ENCODE peak calls at places on chromosomes 7 and 10, in nine cellular contexts. J is A549; H is HL-60; R is CD8-positive, alpha-beta T cell; C is AG09309; N is adrenal gland; O is AG04449; V is heart right ventricle; E is dorsolateral prefrontal cortex. G is an unnamed sample.

GRCh38 chr7:52799817-52800216 is 235.6 kb upstream of the POM121L12 start:
- DNase-seq in J (no peak), H (no peak), R (no peak), C (no peak), N (no peak), O (no peak), V (no peak), E (no peak), G (no peak)

GRCh38 chr7:96689414-96689813 is 20.2 kb downstream of the SEM1 start:
- DNase-seq in J (no peak), H (no peak), R (no peak), C (no peak), N (no peak), O (no peak), V (no peak), E (no peak), G (no peak)

GRCh38 chr7:55517191-55517633 is 55.1 kb downstream of the VOPP1 start:
- DNase-seq in J (no peak), H (no peak), R (peak), C (no peak), N (no peak), O (no peak), V (no peak), E (no peak), G (no peak)

GRCh38 chr7:156642306-156643045 is 1.9 kb downstream of the RNF32 start:
- DNase-seq in J (no peak), H (no peak), R (no peak), C (no peak), N (no peak), O (no peak), V (no peak), E (no peak), G (no peak)

GRCh38 chr7:90661290-90662151 is 65.4 kb downstream of the CDK14 start:
- DNase-seq in J (no peak), H (no peak), R (no peak), C (no peak), N (no peak), O (no peak), V (no peak), E (no peak), G (peak)

GRCh38 chr7:47358357-47358756 is 223.6 kb downstream of the TNS3 start:
- DNase-seq in J (no peak), H (no peak), R (no peak), C (no peak), N (no peak), O (no peak), V (no peak), E (no peak), G (no peak)

GRCh38 chr7:155856656-155857055 is 44.4 kb upstream of the SHH start:
- DNase-seq in J (no peak), H (no peak), R (no peak), C (no peak), N (no peak), O (no peak), V (no peak), E (no peak), G (no peak)

GRCh38 chr10:108244443-108245228 is 1080.1 kb upstream of the SORCS1 start:
- DNase-seq in J (no peak), H (no peak), R (no peak), C (no peak), N (no peak), O (no peak), V (no peak), E (no peak), G (no peak)

GRCh38 chr7:151631149-151631967 is 111.7 kb upstream of the RHEB start:
- DNase-seq in J (peak), H (no peak), R (no peak), C (no peak), N (peak), O (no peak), V (no peak), E (no peak), G (no peak)

GRCh38 chr10:90635111-90635798 is 222.6 kb downstream of the HTR7 start:
- DNase-seq in J (no peak), H (no peak), R (no peak), C (no peak), N (no peak), O (no peak), V (no peak), E (no peak), G (peak)

GRCh38 chr7:38973760-38974159 is 3.9 kb upstream of the POU6F2 start:
- DNase-seq in J (no peak), H (no peak), R (no peak), C (no peak), N (no peak), O (no peak), V (no peak), E (no peak), G (no peak)

GRCh38 chr10:97378933-97379921 is 21.9 kb downstream of the RRP12 start:
- DNase-seq in J (no peak), H (no peak), R (no peak), C (no peak), N (no peak), O (no peak), V (no peak), E (no peak), G (no peak)

GRCh38 chr7:35329026-35329425 is 75.1 kb upstream of the TBX20 start:
- DNase-seq in J (no peak), H (no peak), R (no peak), C (no peak), N (no peak), O (no peak), V (no peak), E (no peak), G (no peak)

GRCh38 chr7:129074994-129075393 is 20.1 kb upstream of the TNPO3 start:
- DNase-seq in J (no peak), H (no peak), R (no peak), C (no peak), N (no peak), O (no peak), V (no peak), E (no peak), G (no peak)

GRCh38 chr7:130254555-130254954 is 12.1 kb upstream of the CPA2 start:
- DNase-seq in J (no peak), H (no peak), R (no peak), C (no peak), N (no peak), O (no peak), V (no peak), E (no peak), G (no peak)

GRCh38 chr10:47438857-47439474 is 44.9 kb downstream of the ANXA8 start:
- DNase-seq in J (peak), H (peak), R (no peak), C (peak), N (peak), O (peak), V (no peak), E (no peak), G (peak)

GRCh38 chr10:101492205-101492604 is 95.9 kb downstream of the POLL start:
- DNase-seq in J (no peak), H (no peak), R (no peak), C (no peak), N (no peak), O (no peak), V (no peak), E (no peak), G (no peak)

GRCh38 chr7:98133181-98133580 is 26.5 kb downstream of the LMTK2 start:
- DNase-seq in J (no peak), H (peak), R (no peak), C (no peak), N (no peak), O (no peak), V (no peak), E (no peak), G (no peak)

GRCh38 chr7:25025218-25025671 is 45.3 kb upstream of the OSBPL3 start:
- DNase-seq in J (no peak), H (no peak), R (no peak), C (peak), N (no peak), O (peak), V (no peak), E (no peak), G (peak)

GRCh38 chr10:120971671-120972070 is 120.5 kb downstream of the WDR11 start:
- DNase-seq in J (no peak), H (no peak), R (no peak), C (no peak), N (no peak), O (no peak), V (no peak), E (no peak), G (no peak)

GRCh38 chr10:122669842-122670241 is 29.8 kb downstream of the C10orf120 start:
- DNase-seq in J (no peak), H (no peak), R (no peak), C (no peak), N (no peak), O (no peak), V (no peak), E (no peak), G (no peak)

GRCh38 chr7:114508096-114508495 is 93.5 kb downstream of the FOXP2 start:
- DNase-seq in J (no peak), H (no peak), R (no peak), C (peak), N (no peak), O (no peak), V (no peak), E (no peak), G (peak)

GRCh38 chr7:31051598-31052503 is at the start of gene ADCYAP1R1:
- DNase-seq in J (no peak), H (no peak), R (no peak), C (no peak), N (no peak), O (no peak), V (peak), E (no peak), G (no peak)

GRCh38 chr7:15175103-15175502 is 272.6 kb upstream of the DGKB start:
- DNase-seq in J (no peak), H (no peak), R (no peak), C (no peak), N (no peak), O (no peak), V (no peak), E (no peak), G (peak)

GRCh38 chr7:15168489-15168888 is 265.9 kb upstream of the DGKB start:
- DNase-seq in J (no peak), H (no peak), R (no peak), C (no peak), N (no peak), O (no peak), V (no peak), E (no peak), G (no peak)

GRCh38 chr7:15178065-15178464 is 275.5 kb upstream of the DGKB start:
- DNase-seq in J (no peak), H (no peak), R (no peak), C (no peak), N (no peak), O (no peak), V (no peak), E (no peak), G (peak)

GRCh38 chr7:15174470-15174869 is 271.9 kb upstream of the DGKB start:
- DNase-seq in J (no peak), H (no peak), R (no peak), C (no peak), N (no peak), O (no peak), V (no peak), E (no peak), G (peak)
- H3K4me3 ChIP-seq in J (no peak), H (no peak), R (no peak), C (no peak), N (no peak), O (no peak), V (no peak), E (no peak), G (no peak)

GRCh38 chr10:13503745-13504463 is 24.9 kb downstream of the BEND7 start:
- DNase-seq in J (no peak), H (no peak), R (no peak), C (peak), N (no peak), O (peak), V (no peak), E (no peak), G (no peak)
- TF ChIP-seq CTCF in J (no peak), H (no peak), R (no peak), C (no peak), N (no peak), O (no peak), V (no peak), E (no peak), G (no peak)

GRCh38 chr10:44961931-44962750 is 2.5 kb downstream of the RASSF4 start:
- DNase-seq in J (no peak), H (no peak), R (no peak), C (no peak), N (no peak), O (no peak), V (no peak), E (no peak), G (no peak)

GRCh38 chr10:44960482-44961230 is 1.1 kb downstream of the RASSF4 start:
- DNase-seq in J (no peak), H (no peak), R (no peak), C (no peak), N (no peak), O (no peak), V (no peak), E (no peak), G (no peak)

GRCh38 chr10:44959243-44960097 is at the start of gene RASSF4:
- DNase-seq in J (peak), H (peak), R (peak), C (no peak), N (peak), O (no peak), V (peak), E (peak), G (peak)

GRCh38 chr10:44960098-44960480 is 487 bp downstream of the RASSF4 start:
- DNase-seq in J (no peak), H (no peak), R (no peak), C (no peak), N (no peak), O (no peak), V (no peak), E (no peak), G (no peak)

DNA sequence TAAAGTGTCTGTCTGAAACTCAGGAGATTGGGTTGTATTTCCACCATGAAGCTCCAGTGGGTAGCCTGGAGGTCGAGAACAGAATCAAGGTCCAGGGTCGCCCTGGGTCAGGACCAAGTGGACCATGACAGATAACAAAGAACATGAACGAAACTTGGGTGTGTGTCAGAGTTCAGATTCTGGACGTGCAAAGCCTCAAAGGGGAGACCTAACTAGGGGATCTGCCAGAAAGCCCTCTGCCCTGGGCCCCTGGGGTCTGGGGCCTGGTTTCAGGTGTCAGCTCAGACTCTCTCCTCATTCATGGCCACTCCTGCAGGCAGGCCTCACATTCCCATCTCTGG is 1.6 kb downstream of the RASSF4 start:
- DNase-seq in J (no peak), H (no peak), R (no peak), C (no peak), N (no peak), O (no peak), V (no peak), E (no peak), G (no peak)
- H3K4me3 ChIP-seq in J (no peak), H (peak), R (no peak), C (no peak), N (no peak), O (no peak), V (peak), E (peak), G (peak)

GRCh38 chr7:44375236-44375699 is 49.9 kb upstream of the CAMK2B start:
- DNase-seq in J (no peak), H (no peak), R (no peak), C (no peak), N (no peak), O (no peak), V (no peak), E (no peak), G (no peak)
- TF ChIP-seq CTCF in J (peak), H (no peak), R (no peak), C (peak), N (peak), O (no peak), V (peak), E (peak), G (peak)

GRCh38 chr10:109886037-109886787 is 37.1 kb downstream of the XPNPEP1 start:
- DNase-seq in J (no peak), H (peak), R (no peak), C (peak), N (no peak), O (no peak), V (no peak), E (no peak), G (no peak)
- H3K4me3 ChIP-seq in J (no peak), H (no peak), R (no peak), C (no peak), N (no peak), O (no peak), V (no peak), E (no peak), G (no peak)

DNA sequence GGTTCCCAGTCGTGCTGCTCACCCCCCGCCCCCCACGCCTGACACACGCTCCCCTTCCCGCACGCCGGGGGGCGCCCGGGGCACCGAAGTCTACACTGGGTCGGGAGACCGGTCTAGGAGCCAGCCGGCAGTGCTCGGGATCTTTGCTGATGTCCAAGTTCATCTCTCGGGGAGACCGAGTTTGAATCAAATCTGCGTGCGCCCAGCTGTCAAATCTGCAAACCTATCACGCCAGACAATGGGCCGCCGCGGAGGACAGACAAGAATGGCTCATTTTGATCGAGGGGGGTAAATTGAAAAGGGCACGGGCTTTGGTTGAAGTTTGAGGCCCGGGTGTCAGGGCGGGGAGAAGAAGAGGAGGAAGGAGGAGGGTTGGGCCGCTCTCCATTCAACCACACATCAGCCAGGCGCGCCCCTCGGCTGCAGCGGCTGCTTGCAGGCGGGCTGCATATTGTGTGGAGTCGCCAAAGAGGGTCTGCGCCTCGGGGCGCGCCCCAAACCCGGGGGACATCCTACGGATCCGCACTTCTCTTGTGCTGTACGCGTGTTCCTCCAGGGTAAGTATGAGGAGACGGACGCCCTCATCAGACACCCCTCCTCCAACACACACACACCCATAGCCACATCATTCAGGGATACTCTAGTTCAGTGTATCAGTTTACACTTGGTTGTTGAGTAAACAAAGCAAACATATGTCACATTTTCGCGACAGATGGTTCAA is 1.3 kb upstream of the GFRA1 start:
- DNase-seq in J (peak), H (no peak), R (no peak), C (no peak), N (no peak), O (no peak), V (peak), E (no peak), G (no peak)
- TF ChIP-seq CTCF in J (no peak), H (no peak), R (no peak), C (peak), N (no peak), O (peak), V (no peak), E (no peak), G (no peak)

G was measured in fibroblast of the aortic adventitia.